ENCODE peak calls at places on chromosomes 7 and 10, in nine cellular contexts. One of them, this sample, is unnamed.

GRCh38 chr7:131527462-131527861 is 29.0 kb downstream of the PODXL start:
- ATAC-seq in CD4-positive, CD25-positive, alpha-beta regulatory T cell: no peak
- ATAC-seq in activated CD8-positive, alpha-beta T cell treated with anti-CD3 and anti-CD28 coated beads for 36 hours: no peak
- ATAC-seq in naive thymus-derived CD4-positive, alpha-beta T cell: peak
- ATAC-seq in right cardiac atrium: no peak
- ATAC-seq in gastrocnemius medialis: no peak
- ATAC-seq in GM12878: peak
- ATAC-seq in left lung: no peak
- ATAC-seq in natural killer cell: no peak
- ATAC-seq in this sample: peak

GRCh38 chr7:155380221-155380861 is 77.6 kb upstream of the EN2 start:
- ATAC-seq in left lung: peak
- ATAC-seq in naive thymus-derived CD4-positive, alpha-beta T cell: peak
- ATAC-seq in natural killer cell: peak
- ATAC-seq in activated CD8-positive, alpha-beta T cell treated with anti-CD3 and anti-CD28 coated beads for 36 hours: peak
- ATAC-seq in right cardiac atrium: peak
- ATAC-seq in CD4-positive, CD25-positive, alpha-beta regulatory T cell: peak
- ATAC-seq in gastrocnemius medialis: peak
- ATAC-seq in GM12878: peak
- ATAC-seq in this sample: peak

GRCh38 chr7:27198871-27199801 is 755 bp downstream of the HOXA13 start:
- ATAC-seq in gastrocnemius medialis: peak
- ATAC-seq in left lung: no peak
- ATAC-seq in natural killer cell: peak
- ATAC-seq in activated CD8-positive, alpha-beta T cell treated with anti-CD3 and anti-CD28 coated beads for 36 hours: peak
- ATAC-seq in naive thymus-derived CD4-positive, alpha-beta T cell: peak
- ATAC-seq in CD4-positive, CD25-positive, alpha-beta regulatory T cell: no peak
- ATAC-seq in right cardiac atrium: no peak
- ATAC-seq in GM12878: no peak
- ATAC-seq in this sample: no peak

GRCh38 chr10:60649485-60650271 is 128.6 kb upstream of the CDK1 start:
- ATAC-seq in naive thymus-derived CD4-positive, alpha-beta T cell: peak
- ATAC-seq in left lung: peak
- ATAC-seq in natural killer cell: no peak
- ATAC-seq in activated CD8-positive, alpha-beta T cell treated with anti-CD3 and anti-CD28 coated beads for 36 hours: no peak
- ATAC-seq in CD4-positive, CD25-positive, alpha-beta regulatory T cell: no peak
- ATAC-seq in gastrocnemius medialis: no peak
- ATAC-seq in right cardiac atrium: no peak
- ATAC-seq in GM12878: no peak
- ATAC-seq in this sample: peak

GRCh38 chr7:105084581-105084980 is 70.6 kb downstream of the KMT2E start:
- ATAC-seq in natural killer cell: peak
- ATAC-seq in CD4-positive, CD25-positive, alpha-beta regulatory T cell: no peak
- ATAC-seq in gastrocnemius medialis: peak
- ATAC-seq in activated CD8-positive, alpha-beta T cell treated with anti-CD3 and anti-CD28 coated beads for 36 hours: no peak
- ATAC-seq in right cardiac atrium: peak
- ATAC-seq in naive thymus-derived CD4-positive, alpha-beta T cell: no peak
- ATAC-seq in GM12878: no peak
- ATAC-seq in left lung: peak
- ATAC-seq in this sample: no peak

GRCh38 chr10:70674560-70675495 is 2.5 kb downstream of the ADAMTS14 start:
- ATAC-seq in natural killer cell: no peak
- ATAC-seq in activated CD8-positive, alpha-beta T cell treated with anti-CD3 and anti-CD28 coated beads for 36 hours: no peak
- ATAC-seq in gastrocnemius medialis: no peak
- ATAC-seq in left lung: no peak
- ATAC-seq in GM12878: no peak
- ATAC-seq in naive thymus-derived CD4-positive, alpha-beta T cell: no peak
- ATAC-seq in right cardiac atrium: no peak
- ATAC-seq in CD4-positive, CD25-positive, alpha-beta regulatory T cell: no peak
- ATAC-seq in this sample: no peak

GRCh38 chr10:35204650-35205319 is 78.1 kb downstream of the CREM start:
- ATAC-seq in naive thymus-derived CD4-positive, alpha-beta T cell: no peak
- ATAC-seq in CD4-positive, CD25-positive, alpha-beta regulatory T cell: no peak
- ATAC-seq in left lung: no peak
- ATAC-seq in natural killer cell: no peak
- ATAC-seq in activated CD8-positive, alpha-beta T cell treated with anti-CD3 and anti-CD28 coated beads for 36 hours: no peak
- ATAC-seq in GM12878: no peak
- ATAC-seq in gastrocnemius medialis: no peak
- ATAC-seq in right cardiac atrium: no peak
- ATAC-seq in this sample: no peak

GRCh38 chr7:98559958-98560357 is 57.1 kb upstream of the NPTX2 start:
- ATAC-seq in left lung: no peak
- ATAC-seq in activated CD8-positive, alpha-beta T cell treated with anti-CD3 and anti-CD28 coated beads for 36 hours: no peak
- ATAC-seq in GM12878: no peak
- ATAC-seq in right cardiac atrium: no peak
- ATAC-seq in gastrocnemius medialis: no peak
- ATAC-seq in natural killer cell: no peak
- ATAC-seq in naive thymus-derived CD4-positive, alpha-beta T cell: no peak
- ATAC-seq in CD4-positive, CD25-positive, alpha-beta regulatory T cell: no peak
- ATAC-seq in this sample: no peak

GRCh38 chr10:4677296-4678021 is 148.5 kb upstream of the AKR1E2 start:
- ATAC-seq in GM12878: no peak
- ATAC-seq in natural killer cell: no peak
- ATAC-seq in left lung: peak
- ATAC-seq in activated CD8-positive, alpha-beta T cell treated with anti-CD3 and anti-CD28 coated beads for 36 hours: no peak
- ATAC-seq in naive thymus-derived CD4-positive, alpha-beta T cell: no peak
- ATAC-seq in CD4-positive, CD25-positive, alpha-beta regulatory T cell: no peak
- ATAC-seq in right cardiac atrium: peak
- ATAC-seq in gastrocnemius medialis: peak
- ATAC-seq in this sample: no peak

GRCh38 chr7:91263359-91264082 is 712 bp upstream of the FZD1 start:
- ATAC-seq in GM12878: no peak
- ATAC-seq in activated CD8-positive, alpha-beta T cell treated with anti-CD3 and anti-CD28 coated beads for 36 hours: no peak
- ATAC-seq in natural killer cell: no peak
- ATAC-seq in right cardiac atrium: no peak
- ATAC-seq in left lung: peak
- ATAC-seq in CD4-positive, CD25-positive, alpha-beta regulatory T cell: no peak
- ATAC-seq in gastrocnemius medialis: peak
- ATAC-seq in naive thymus-derived CD4-positive, alpha-beta T cell: no peak
- ATAC-seq in this sample: no peak

GRCh38 chr10:48614481-48615383 is 9.9 kb upstream of the ARHGAP22 start:
- ATAC-seq in naive thymus-derived CD4-positive, alpha-beta T cell: no peak
- ATAC-seq in activated CD8-positive, alpha-beta T cell treated with anti-CD3 and anti-CD28 coated beads for 36 hours: no peak
- ATAC-seq in gastrocnemius medialis: no peak
- ATAC-seq in left lung: no peak
- ATAC-seq in right cardiac atrium: no peak
- ATAC-seq in natural killer cell: no peak
- ATAC-seq in GM12878: peak
- ATAC-seq in CD4-positive, CD25-positive, alpha-beta regulatory T cell: no peak
- ATAC-seq in this sample: no peak

This sample was measured in activated T-helper 17 cell treated with anti-CD3 and anti-CD28 coated beads, Interleukin-2, amount 50 U/mL, for 72 hours.